ENCODE peak calls at places on chromosome 21, in five cellular contexts. D is AG04450, A is heart right ventricle, F is nephron progenitor cell, G is epithelial cell of esophagus. Z is an unnamed sample.

GRCh38 chr21:29218749-29219148 is 80.0 kb upstream of the BACH1 start:
- DNase-seq in D (no peak), F (no peak), G (peak), A (no peak), Z (no peak)

GRCh38 chr21:38386967-38387366 is 111.3 kb downstream of the ERG start:
- DNase-seq in A (no peak), G (peak), D (no peak), F (no peak), Z (no peak)

GRCh38 chr21:18249542-18250152 is 5.0 kb downstream of the CHODL start:
- DNase-seq in A (no peak), D (no peak), G (no peak), F (no peak), Z (peak)

GRCh38 chr21:44065428-44065827 is 41.8 kb upstream of the PWP2 start:
- DNase-seq in D (no peak), F (no peak), G (peak), A (no peak), Z (peak)

GRCh38 chr21:29788752-29789151 is 151.0 kb downstream of the GRIK1 start:
- DNase-seq in D (no peak), G (no peak), F (no peak), A (no peak), Z (no peak)

GRCh38 chr21:33419538-33420123 is 16.4 kb downstream of the IFNGR2 start:
- DNase-seq in D (no peak), A (no peak), G (peak), F (no peak), Z (peak)

GRCh38 chr21:26169061-26169610 is 1.4 kb downstream of the APP start:
- DNase-seq in D (no peak), G (peak), F (peak), A (peak), Z (peak)

GRCh38 chr21:34128674-34129038 is 55.3 kb downstream of the MRPS6 start:
- DNase-seq in D (no peak), A (no peak), F (no peak), G (no peak), Z (no peak)

GRCh38 chr21:39055167-39055767 is 128.0 kb downstream of the PSMG1 start:
- DNase-seq in F (no peak), A (peak), G (no peak), D (no peak), Z (no peak)

GRCh38 chr21:33042812-33043211 is 17.1 kb downstream of the OLIG2 start:
- DNase-seq in D (peak), F (no peak), A (no peak), G (peak), Z (peak)

GRCh38 chr21:17139696-17140095 is 373.1 kb upstream of the CXADR start:
- DNase-seq in A (no peak), D (no peak), F (no peak), G (peak), Z (peak)

GRCh38 chr21:25562660-25563059 is 44.6 kb downstream of the MRPL39 start:
- DNase-seq in G (no peak), D (no peak), A (no peak), F (no peak), Z (no peak)

GRCh38 chr21:18026359-18026758 is 207.2 kb upstream of the C21orf91 start:
- DNase-seq in A (no peak), G (no peak), F (no peak), D (no peak), Z (no peak)

GRCh38 chr21:27062441-27062840 is 95.6 kb upstream of the ADAMTS5 start:
- DNase-seq in F (no peak), G (no peak), D (no peak), A (no peak), Z (peak)

GRCh38 chr21:36643374-36644250 is 55.3 kb upstream of the SIM2 start:
- DNase-seq in D (no peak), A (no peak), F (no peak), G (peak), Z (no peak)

GRCh38 chr21:16865612-16866011 is 647.2 kb upstream of the CXADR start:
- DNase-seq in G (no peak), A (no peak), F (no peak), D (no peak), Z (peak)

GRCh38 chr21:46295996-46296752 is 10.0 kb downstream of the YBEY start:
- DNase-seq in D (no peak), F (no peak), A (peak), G (no peak), Z (no peak)

GRCh38 chr21:35511298-35512162 is 462.4 kb upstream of the RUNX1 start:
- DNase-seq in D (no peak), A (no peak), F (no peak), G (peak), Z (peak)
- TF ChIP-seq CTCF in D (no peak), A (no peak), F (no peak), G (no peak), Z (no peak)

GRCh38 chr21:45220714-45221113 is 67.0 kb downstream of the POFUT2 start:
- DNase-seq in D (no peak), F (no peak), G (no peak), A (no peak), Z (no peak)

GRCh38 chr21:45220106-45220505 is 67.6 kb downstream of the POFUT2 start:
- DNase-seq in A (no peak), D (no peak), G (peak), F (no peak), Z (peak)

GRCh38 chr21:45217010-45217409 is 70.7 kb downstream of the POFUT2 start:
- DNase-seq in D (no peak), A (no peak), G (no peak), F (no peak), Z (no peak)

GRCh38 chr21:45222001-45222400 is 65.7 kb downstream of the POFUT2 start:
- DNase-seq in D (no peak), G (no peak), F (no peak), A (no peak), Z (no peak)

DNA sequence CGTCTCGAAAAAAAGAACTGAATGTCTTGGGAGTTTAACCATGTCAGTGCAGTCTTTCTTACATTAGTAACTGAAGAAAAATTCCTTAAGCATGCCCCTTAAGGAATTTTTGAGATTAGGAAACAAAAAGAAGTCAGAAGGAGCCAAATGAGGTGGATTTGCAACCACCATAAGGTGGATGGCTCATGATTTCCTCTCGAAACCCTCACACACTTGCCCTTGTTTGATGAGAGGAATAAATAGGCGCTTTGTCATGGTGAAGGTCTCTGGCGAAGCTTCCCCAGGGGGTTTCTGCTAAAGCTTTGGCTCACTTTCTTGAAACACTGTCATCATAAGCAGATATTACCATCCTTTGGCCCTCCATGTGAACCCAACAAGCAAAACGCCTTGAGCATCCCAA is 68.2 kb downstream of the POFUT2 start:
- DNase-seq in G (no peak), F (no peak), D (no peak), A (no peak), Z (no peak)
- TF ChIP-seq CTCF in G (no peak), F (no peak), D (no peak), A (no peak), Z (no peak)

DNA sequence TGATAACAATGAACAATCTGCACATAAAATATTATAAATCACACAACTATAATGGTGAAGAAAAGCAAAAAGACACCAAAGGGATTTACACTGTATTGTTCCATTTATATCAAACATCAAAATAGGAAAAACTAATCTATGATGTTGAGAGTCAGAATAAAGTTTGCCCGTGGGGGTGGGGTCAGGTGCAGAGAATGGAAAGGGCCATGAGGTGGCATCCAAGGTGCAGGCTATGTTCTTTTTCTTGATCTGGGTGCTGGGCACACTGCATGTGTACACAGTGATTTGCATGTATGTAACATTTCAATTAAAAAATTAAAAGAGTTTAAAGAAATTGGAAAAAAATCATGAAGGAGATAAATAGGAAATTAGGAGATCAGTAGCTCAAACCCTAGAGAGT is 127.3 kb downstream of the DSCAM start:
- DNase-seq in D (no peak), F (no peak), G (peak), A (no peak), Z (no peak)
- TF ChIP-seq CTCF in D (no peak), F (no peak), G (peak), A (no peak), Z (no peak)

DNA sequence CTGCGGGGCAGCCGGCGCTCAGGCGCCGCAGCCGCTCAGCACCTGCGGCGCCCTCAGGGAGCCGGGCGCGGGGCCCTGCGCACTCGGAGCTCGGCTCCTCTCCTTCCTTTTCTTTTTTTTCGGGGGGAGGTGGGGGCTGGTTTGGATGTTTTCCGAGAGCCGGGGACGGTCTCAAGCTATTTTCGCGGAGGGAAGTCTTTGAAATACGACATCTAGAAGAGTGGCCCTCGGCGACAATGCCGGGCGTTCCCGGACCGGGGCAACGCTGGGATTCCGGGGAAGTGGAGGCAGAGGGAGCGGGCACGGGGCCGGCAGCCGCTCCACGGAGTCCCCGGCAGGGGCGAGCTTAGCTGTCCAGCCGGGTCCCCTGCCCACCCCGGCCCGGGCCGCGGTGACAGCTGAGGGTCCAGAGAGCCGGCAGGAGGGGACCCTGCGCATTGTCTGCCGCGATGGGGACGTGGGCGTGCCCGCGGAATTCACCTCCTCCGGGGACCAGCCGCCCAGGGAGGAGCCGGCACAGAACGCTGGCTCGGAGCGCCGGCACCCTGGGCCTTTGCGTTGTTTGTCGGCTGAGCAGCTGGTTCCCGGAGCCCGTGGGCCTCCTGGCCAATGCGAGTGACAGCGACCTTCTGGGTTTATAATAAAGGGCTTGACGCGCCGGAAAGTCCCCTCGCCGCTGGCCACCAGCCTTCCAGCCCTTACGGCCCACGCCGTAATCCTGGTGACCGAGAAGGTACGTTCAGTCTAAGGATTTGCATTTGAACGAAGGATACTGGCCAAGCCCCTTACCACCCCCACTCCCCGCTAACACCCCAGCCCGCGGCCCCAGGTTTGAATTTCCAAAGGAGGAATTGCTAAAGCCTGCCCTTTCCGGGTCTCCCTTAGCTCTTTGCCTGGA is 582 bp downstream of the SLC37A1 start:
- DNase-seq in G (peak), F (peak), D (no peak), A (peak), Z (peak)
- TF ChIP-seq CTCF in G (no peak), F (no peak), D (no peak), A (no peak), Z (no peak)

GRCh38 chr21:21690068-21690665 is 692.0 kb downstream of the NCAM2 start:
- DNase-seq in D (no peak), F (no peak), G (no peak), A (no peak), Z (no peak)

GRCh38 chr21:21688877-21689276 is 690.7 kb downstream of the NCAM2 start:
- DNase-seq in A (peak), F (peak), G (no peak), D (no peak), Z (peak)
- TF ChIP-seq CTCF in A (no peak), F (peak), G (no peak), D (peak), Z (no peak)

GRCh38 chr21:30831194-30831765 is 1.7 kb upstream of the KRTAP7-1 start:
- DNase-seq in G (peak), A (no peak), F (peak), D (no peak), Z (peak)
- TF ChIP-seq CTCF in G (peak), A (peak), F (peak), D (peak), Z (peak)